ENCODE peak calls at places on chromosomes 12 and 14, in nine cellular contexts. L is PC-3; K is brain microvascular endothelial cell; V is iPS DF 6.9; Y is mesenchymal stem cell; H is right cardiac atrium; A is Karpas-422; S is CD4-positive, alpha-beta memory T cell; M is naive thymus-derived CD4-positive, alpha-beta T cell. O is an unnamed sample.

GRCh38 chr12:11534064-11534463 is 115.4 kb upstream of the ETV6 start:
- DNase-seq in V (no peak), A (no peak), M (no peak), Y (no peak), S (no peak), K (no peak), L (no peak), H (no peak), O (no peak)

GRCh38 chr12:117084405-117085317 is 14.6 kb downstream of the TESC start:
- DNase-seq in L (no peak), H (no peak), M (no peak), Y (no peak), A (no peak), V (no peak), K (no peak), S (no peak), O (no peak)

GRCh38 chr14:49620182-49621113 is at the start of the genes MGAT2 and RPL36AL:
- DNase-seq in K (peak; percentile 99), Y (peak; percentile 99), L (peak; percentile 99), S (peak; percentile 96), M (peak; percentile 89), H (peak; percentile 99), V (peak; percentile 97), A (peak; percentile 100), O (peak; percentile 97)

GRCh38 chr12:116295327-116296263 is 18.1 kb upstream of the MED13L start:
- DNase-seq in H (no peak), V (no peak), A (no peak), Y (no peak), L (no peak), S (no peak), M (no peak), K (no peak), O (no peak)

GRCh38 chr12:13278249-13278787 is 81.8 kb downstream of the EMP1 start:
- DNase-seq in A (peak; percentile 76), H (peak; percentile 76), Y (peak; percentile 60), V (peak; percentile 47), S (no peak), L (peak; percentile 69), M (peak; percentile 61), K (peak; percentile 51), O (peak; percentile 27)

GRCh38 chr12:113396828-113397496 is 6.7 kb downstream of the SDS start:
- DNase-seq in H (no peak), K (no peak), M (no peak), L (no peak), Y (no peak), A (no peak), V (no peak), S (no peak), O (no peak)

GRCh38 chr14:64689292-64689691 is 14.9 kb upstream of the PLEKHG3 start:
- DNase-seq in A (no peak), H (no peak), L (no peak), Y (no peak), S (no peak), K (no peak), V (no peak), M (no peak), O (no peak)

GRCh38 chr14:63677891-63678379 is 36.3 kb upstream of the WDR89 start:
- DNase-seq in L (peak; percentile 96), K (peak; percentile 24), V (no peak), S (no peak), A (no peak), M (no peak), H (no peak), Y (peak; percentile 85), O (peak; percentile 17)

GRCh38 chr12:78671295-78671694 is 193.3 kb upstream of the SYT1 start:
- DNase-seq in Y (peak; percentile 47), V (no peak), K (peak; percentile 97), L (peak; percentile 60), S (no peak), A (no peak), H (no peak), M (no peak), O (peak; percentile 91)

GRCh38 chr14:58789756-58790155 is 152.0 kb downstream of the DACT1 start:
- DNase-seq in A (no peak), K (no peak), S (no peak), H (no peak), V (no peak), L (no peak), M (no peak), Y (no peak), O (no peak)

GRCh38 chr12:124548854-124549378 is 18.5 kb downstream of the NCOR2 start:
- DNase-seq in S (no peak), L (no peak), Y (peak; percentile 68), K (peak; percentile 16), V (no peak), H (peak; percentile 68), A (no peak), M (no peak), O (no peak)

GRCh38 chr12:15543347-15543746 is 221.0 kb downstream of the PTPRO start:
- DNase-seq in H (no peak), A (no peak), V (no peak), M (no peak), S (no peak), L (no peak), K (no peak), Y (no peak), O (no peak)

GRCh38 chr14:23518716-23519115 is 32.8 kb downstream of the ZFHX2 start:
- DNase-seq in L (no peak), Y (no peak), A (no peak), S (no peak), H (no peak), M (no peak), K (no peak), V (no peak), O (no peak)

DNA sequence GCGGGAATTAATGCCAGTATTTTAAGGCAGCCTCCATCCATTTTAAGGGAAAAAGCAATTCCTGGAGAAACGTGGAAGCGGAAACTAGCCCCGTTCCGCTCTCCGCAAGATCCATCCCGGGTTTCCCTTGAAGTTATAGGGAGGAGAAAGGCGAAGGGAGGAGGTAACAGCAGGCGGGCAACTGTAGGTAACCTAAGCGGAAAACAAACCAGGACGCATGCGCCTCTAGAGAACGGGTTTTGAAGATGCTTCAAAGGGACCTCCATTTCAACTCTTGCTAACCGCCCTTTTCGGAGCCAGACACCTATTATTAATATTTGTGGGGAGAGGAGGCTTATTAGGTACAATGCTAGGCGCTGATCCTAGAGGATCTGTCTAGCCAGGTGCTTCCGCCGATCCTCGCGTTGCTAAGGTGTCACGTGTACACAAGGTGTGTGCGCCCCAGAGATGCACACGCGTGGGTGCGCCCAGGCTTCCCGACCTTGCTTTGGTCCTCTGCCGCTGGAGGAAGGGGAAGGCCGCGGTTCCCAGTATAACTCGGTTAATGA is 6.2 kb downstream of the TBX5 start:
- DNase-seq in M (no peak), K (no peak), H (no peak), L (no peak), S (no peak), Y (no peak), V (peak; percentile 91), A (no peak), O (no peak)
- H3K4me3 ChIP-seq in M (no peak overlapping the region), K (no peak overlapping the region), H (no peak overlapping the region), L (no peak overlapping the region), S (no peak overlapping the region), Y (no peak overlapping the region), V (no peak overlapping the region), A (no peak overlapping the region), O (no peak overlapping the region)

GRCh38 chr12:10097521-10097920 is 1.3 kb downstream of the CLEC1A start:
- DNase-seq in H (no peak), Y (peak; percentile 9), K (no peak), A (no peak), S (no peak), M (no peak), L (no peak), V (no peak), O (no peak)

GRCh38 chr12:10095971-10096370 is 2.8 kb downstream of the CLEC1A start:
- DNase-seq in M (no peak), Y (no peak), V (no peak), H (no peak), S (no peak), A (no peak), L (no peak), K (no peak), O (no peak)

GRCh38 chr12:10101648-10102220 is 2.9 kb upstream of the CLEC1A start:
- DNase-seq in Y (no peak), V (no peak), M (no peak), S (no peak), K (no peak), H (no peak), L (no peak), A (no peak), O (no peak)

GRCh38 chr12:10101042-10101579 is 2.3 kb upstream of the CLEC1A start:
- DNase-seq in M (no peak), Y (peak; percentile 23), V (no peak), K (no peak), H (peak; percentile 27), A (no peak), L (no peak), S (no peak), O (no peak)

DNA sequence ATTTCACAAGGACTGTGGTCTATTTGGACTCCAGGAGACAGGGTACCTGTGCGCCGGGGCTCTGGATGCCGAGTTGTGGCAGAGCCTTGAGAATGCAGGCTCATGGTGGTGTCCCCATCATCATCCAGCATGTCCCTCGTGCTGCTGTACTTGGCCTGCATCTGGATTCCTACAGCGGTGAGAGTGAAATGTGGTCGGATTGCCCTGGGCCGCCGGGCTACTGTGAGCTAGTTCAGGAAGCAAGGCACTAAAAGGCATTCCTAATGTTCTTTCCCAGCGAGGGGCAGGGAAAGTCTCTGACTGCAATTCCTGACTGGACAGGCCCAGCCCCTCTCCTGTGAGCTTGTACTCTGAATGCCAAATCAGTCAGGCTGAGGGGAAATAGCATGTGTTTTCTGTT is at the start of gene CLEC1A:
- DNase-seq in V (peak; percentile 25), A (no peak), S (no peak), L (no peak), K (no peak), M (no peak), Y (peak; percentile 43), H (peak; percentile 43), O (no peak)
- H3K4me3 ChIP-seq in V (no peak within 1 kb of the TSS), A (no peak within 1 kb of the TSS), S (no peak within 1 kb of the TSS), L (no peak within 1 kb of the TSS), K (no peak within 1 kb of the TSS), M (no peak within 1 kb of the TSS), Y (no peak within 1 kb of the TSS), H (peak within 1 kb of the TSS; percentile 12), O (no peak within 1 kb of the TSS)

GRCh38 chr14:100091386-100091785 is 26.2 kb downstream of the EVL start:
- DNase-seq in K (no peak), L (no peak), M (no peak), S (no peak), H (no peak), V (no peak), Y (no peak), A (no peak), O (no peak)
- H3K4me3 ChIP-seq in K (no peak overlapping the region), L (no peak overlapping the region), M (no peak overlapping the region), S (no peak overlapping the region), H (no peak overlapping the region), V (no peak overlapping the region), Y (no peak overlapping the region), A (no peak overlapping the region), O (no peak overlapping the region)

DNA sequence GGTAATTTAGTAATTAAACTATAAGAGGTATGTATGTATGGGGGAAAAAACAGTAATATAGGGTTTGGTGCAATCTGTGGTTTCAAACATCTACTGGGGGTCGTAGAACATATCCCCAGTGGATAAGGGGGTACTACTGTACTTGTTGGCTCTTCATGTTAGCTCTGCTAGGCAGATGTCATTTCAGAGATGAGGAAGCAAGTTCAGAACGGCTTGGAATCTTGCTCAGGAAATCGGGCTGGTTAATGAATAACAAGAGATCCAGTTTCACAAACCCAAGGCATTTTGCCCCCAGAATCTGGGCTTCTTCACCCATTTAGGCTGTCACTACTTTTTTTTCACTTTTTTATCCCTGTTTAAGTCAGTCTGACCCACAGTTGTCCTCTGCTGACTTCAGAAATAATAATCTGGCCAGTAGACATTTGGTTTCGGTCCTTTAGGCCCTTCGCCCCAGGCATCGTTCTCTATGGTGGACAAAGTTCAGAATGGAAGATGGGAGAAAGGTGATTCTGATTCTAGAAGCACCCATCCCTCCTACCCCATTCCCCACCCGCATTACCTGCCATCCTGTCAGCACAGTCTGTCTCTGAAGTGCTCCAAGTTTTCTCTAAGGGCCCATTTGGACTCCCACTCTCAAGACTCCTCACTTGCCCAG is 4.5 kb downstream of the SUOX start:
- DNase-seq in M (no peak), S (no peak), Y (no peak), L (no peak), A (no peak), K (no peak), V (no peak), H (no peak), O (no peak)
- H3K4me3 ChIP-seq in M (no peak overlapping the region), S (no peak overlapping the region), Y (no peak overlapping the region), L (no peak overlapping the region), A (no peak overlapping the region), K (no peak overlapping the region), V (no peak overlapping the region), H (no peak overlapping the region), O (no peak overlapping the region)